ENCODE peak calls at places on chromosomes 2 and 18, in nine cellular contexts. G, N, U, D, J, S, A, C and K are unnamed samples.

GRCh38 chr2:218261424-218262273 is 834 bp downstream of the GPBAR1 start:
- DNase-seq in S (no peak), N (no peak), C (no peak), G (peak; percentile 37), A (no peak), D (no peak), J (no peak), U (no peak), K (no peak)

GRCh38 chr2:84526562-84526961 is 10.3 kb downstream of the DNAH6 start:
- DNase-seq in C (no peak), S (no peak), N (no peak), G (peak; percentile 52), J (no peak), D (no peak), U (no peak), A (no peak), K (peak; percentile 3)

GRCh38 chr2:43486604-43487003 is 109.2 kb downstream of the THADA start:
- DNase-seq in S (no peak), G (no peak), J (no peak), A (peak; percentile 55), U (no peak), C (no peak), D (no peak), N (peak; percentile 69), K (no peak)

GRCh38 chr2:224723606-224724217 is 7.5 kb upstream of the CCDC195 start:
- DNase-seq in S (no peak), J (no peak), G (no peak), U (no peak), N (no peak), A (no peak), C (no peak), D (no peak), K (peak; percentile 4)

GRCh38 chr2:23600336-23600735 is 215.4 kb downstream of the KLHL29 start:
- DNase-seq in U (no peak), D (no peak), S (no peak), G (no peak), J (no peak), C (no peak), N (no peak), A (no peak), K (no peak)

GRCh38 chr18:59900222-59901128 is 679 bp downstream of the PMAIP1 start:
- DNase-seq in A (peak; percentile 33), G (peak; percentile 83), D (peak; percentile 23), N (no peak), U (no peak), S (peak; percentile 68), J (peak; percentile 28), C (peak; percentile 26), K (peak; percentile 39)

GRCh38 chr2:118490323-118490722 is 357.1 kb downstream of the EN1 start:
- DNase-seq in U (no peak), J (no peak), N (no peak), C (no peak), A (no peak), D (no peak), G (no peak), S (no peak), K (no peak)

GRCh38 chr2:158079672-158080071 is 22.0 kb upstream of the UPP2 start:
- DNase-seq in D (no peak), N (no peak), C (no peak), A (no peak), U (no peak), G (no peak), S (no peak), J (no peak), K (no peak)

GRCh38 chr18:78977627-78978271 is 1.9 kb upstream of the SALL3 start:
- DNase-seq in S (no peak), N (no peak), G (peak; percentile 88), A (no peak), C (no peak), D (no peak), U (no peak), J (no peak), K (no peak)

GRCh38 chr2:122884889-122885288 is 1129.4 kb downstream of the TSN start:
- DNase-seq in A (no peak), J (no peak), D (no peak), U (no peak), S (no peak), C (no peak), N (no peak), G (no peak), K (no peak)

GRCh38 chr2:159900343-159900742 is 102.3 kb upstream of the CD302 start:
- DNase-seq in U (no peak), N (no peak), G (no peak), D (no peak), J (no peak), A (no peak), S (peak; percentile 37), C (no peak), K (no peak)

GRCh38 chr2:189226017-189226416 is 46.5 kb upstream of the COL5A2 start:
- DNase-seq in S (no peak), A (no peak), D (no peak), N (no peak), G (no peak), J (no peak), U (no peak), C (no peak), K (no peak)
- TF ChIP-seq CTCF in S (no peak), A (no peak), D (no peak), N (no peak), G (no peak), J (no peak), U (no peak), C (no peak), K (no peak)

GRCh38 chr2:56082665-56083064 is 101.1 kb upstream of the CCDC85A start:
- DNase-seq in D (no peak), A (no peak), N (no peak), J (no peak), G (no peak), S (no peak), U (no peak), C (no peak), K (no peak)

DNA sequence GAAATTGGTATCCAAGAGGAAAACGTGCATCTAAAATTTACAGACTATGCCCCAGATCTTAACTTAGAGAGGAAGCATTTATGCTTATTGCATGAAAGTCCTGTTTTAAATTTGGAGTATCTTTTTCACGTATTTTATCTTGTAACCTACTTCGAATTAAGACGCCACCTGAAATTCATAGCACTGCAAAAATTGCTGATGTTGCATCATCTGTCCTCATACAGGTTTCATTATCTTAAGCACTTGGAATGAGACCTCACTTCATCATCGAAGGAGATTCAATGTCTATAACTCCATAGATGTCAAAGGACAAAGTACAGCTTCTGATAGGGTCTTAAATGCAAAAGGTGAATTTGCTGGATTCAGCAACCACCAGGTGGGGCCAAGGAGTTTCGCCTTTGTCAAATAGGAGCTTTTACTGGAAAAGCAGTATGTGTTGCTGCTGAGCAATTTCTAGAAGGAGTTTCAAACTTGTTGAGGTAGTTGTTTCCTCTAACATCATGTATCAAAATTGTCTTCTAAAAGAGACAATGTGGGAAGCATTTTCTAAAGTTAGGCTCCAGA is 106.4 kb upstream of the CCDC85A start:
- DNase-seq in D (no peak), J (peak; percentile 58), G (no peak), A (no peak), N (no peak), C (no peak), U (no peak), S (peak; percentile 42), K (peak; percentile 16)
- TF ChIP-seq CTCF in D (peak; percentile 66), J (peak; percentile 56), G (peak; percentile 36), A (no peak), N (no peak), C (no peak), U (no peak), S (peak; percentile 56), K (peak; percentile 82)

GRCh38 chr2:112540906-112541305 is 1.4 kb upstream of the POLR1B start:
- DNase-seq in C (no peak), N (no peak), D (no peak), G (no peak), U (no peak), S (no peak), A (no peak), J (no peak), K (no peak)

GRCh38 chr2:112542974-112543760 is 902 bp downstream of the POLR1B start:
- DNase-seq in U (no peak), N (no peak), G (no peak), C (no peak), J (no peak), D (no peak), S (peak; percentile 27), A (no peak), K (no peak)

GRCh38 chr2:112541315-112542122 is 746 bp upstream of the POLR1B start:
- DNase-seq in S (peak; percentile 70), U (peak; percentile 62), J (peak; percentile 69), C (peak; percentile 72), G (peak; percentile 84), A (no peak), D (peak; percentile 87), N (no peak), K (peak; percentile 2)

GRCh38 chr2:112547333-112547732 is 5.1 kb downstream of the POLR1B start:
- DNase-seq in D (no peak), N (peak; percentile 12), J (no peak), S (no peak), U (no peak), C (no peak), A (no peak), G (no peak), K (no peak)

DNA sequence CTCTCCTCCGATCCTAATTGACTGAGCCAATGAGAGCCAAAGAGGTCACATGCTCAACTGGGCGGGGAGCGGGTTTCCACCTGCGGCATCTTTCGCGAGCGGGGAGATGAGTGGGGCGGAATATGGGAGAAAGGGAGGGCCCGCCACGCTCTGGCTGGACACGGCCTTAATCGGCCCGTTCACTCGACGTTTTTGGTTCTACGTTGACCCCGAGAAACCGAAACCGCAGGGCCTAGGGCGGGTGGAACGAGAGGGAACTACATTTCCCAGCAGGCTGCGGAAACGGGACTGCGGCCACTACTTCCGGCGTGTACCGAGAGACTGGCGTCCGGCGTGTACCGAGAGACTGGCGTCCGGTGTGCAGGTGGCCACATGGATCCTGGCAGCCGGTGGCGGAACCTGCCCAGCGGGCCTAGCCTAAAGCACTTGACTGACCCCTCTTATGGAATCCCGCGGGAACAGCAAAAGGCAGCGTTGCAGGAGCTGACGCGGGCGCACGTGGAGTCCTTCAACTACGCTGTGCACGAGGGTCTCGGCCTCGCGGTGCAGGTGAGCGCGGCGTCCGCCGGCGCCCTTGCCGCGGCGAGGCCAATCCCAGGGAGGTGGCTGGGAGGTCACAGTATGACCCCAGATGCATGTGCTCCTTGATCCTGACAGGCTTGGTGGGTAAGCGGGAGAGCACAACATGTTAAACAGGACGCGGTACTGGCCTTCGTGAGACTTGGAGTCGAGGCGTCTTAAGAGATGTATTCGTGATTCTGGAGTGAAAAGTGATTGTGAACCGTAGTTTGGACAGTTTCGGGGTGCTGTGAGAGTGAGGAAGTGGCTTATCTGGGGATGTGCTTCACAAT is at the start of gene POLR1B:
- DNase-seq in D (peak; percentile 80), G (peak; percentile 93), U (peak; percentile 78), J (peak; percentile 69), A (peak; percentile 80), N (peak; percentile 72), C (peak; percentile 85), S (peak; percentile 89), K (peak; percentile 73)
- TF ChIP-seq CTCF in D (no peak), G (no peak), U (peak; percentile 4), J (no peak), A (no peak), N (no peak), C (no peak), S (no peak), K (no peak)

DNA sequence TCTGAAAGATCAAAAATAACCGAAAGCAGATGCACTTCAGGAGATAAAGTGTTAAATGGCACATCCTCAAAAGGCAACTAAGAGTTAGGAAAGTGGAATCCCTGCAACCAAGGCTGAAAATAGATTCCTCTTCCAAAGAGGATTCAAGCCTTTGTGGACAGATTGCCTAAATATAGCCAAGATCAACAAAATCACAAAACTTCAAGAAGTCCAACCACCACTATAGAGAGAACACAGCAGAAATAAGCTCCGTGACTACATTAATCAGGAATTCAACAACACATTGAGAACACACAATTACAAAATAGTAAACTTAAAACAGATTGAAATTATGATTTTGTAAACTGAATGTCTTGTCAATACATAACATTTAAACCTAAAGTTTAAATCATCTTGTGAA is 165.7 kb downstream of the LNPK start:
- DNase-seq in C (no peak), S (no peak), G (no peak), N (no peak), D (no peak), A (no peak), U (no peak), J (no peak), K (no peak)
- TF ChIP-seq CTCF in C (no peak), S (no peak), G (no peak), N (no peak), D (no peak), A (no peak), U (no peak), J (no peak), K (no peak)